ENCODE peak calls at places on chromosomes 7 and 10, in four cellular contexts. One of them, this sample, is unnamed.

GRCh38 chr7:1607686-1608085 is 37.9 kb upstream of the PSMG3 start:
- DNase-seq in ovary: no peak
- DNase-seq in A549: no peak
- DNase-seq in transverse colon: no peak
- DNase-seq in this sample: no peak

GRCh38 chr7:4951903-4952636 is 6.9 kb downstream of the MMD2 start:
- DNase-seq in ovary: no peak
- DNase-seq in A549: no peak
- DNase-seq in transverse colon: no peak
- DNase-seq in this sample: no peak

GRCh38 chr10:79229081-79229541 is 118.2 kb upstream of the PPIF start:
- DNase-seq in ovary: no peak
- DNase-seq in A549: no peak
- DNase-seq in transverse colon: no peak
- DNase-seq in this sample: no peak

GRCh38 chr7:121531175-121532070 is 135.3 kb upstream of the FAM3C start:
- DNase-seq in ovary: no peak
- DNase-seq in A549: no peak
- DNase-seq in transverse colon: no peak
- DNase-seq in this sample: no peak

GRCh38 chr10:97718178-97718577 is 4.6 kb downstream of the MARVELD1 start:
- DNase-seq in ovary: no peak
- DNase-seq in A549: no peak
- DNase-seq in transverse colon: no peak
- DNase-seq in this sample: peak; percentile 23

GRCh38 chr10:15809450-15809849 is 50.9 kb downstream of the MINDY3 start:
- DNase-seq in ovary: no peak
- DNase-seq in A549: no peak
- DNase-seq in transverse colon: no peak
- DNase-seq in this sample: no peak

GRCh38 chr7:5428470-5429252 is 5.0 kb upstream of the TNRC18 start:
- DNase-seq in ovary: peak; percentile 76
- DNase-seq in A549: no peak
- DNase-seq in transverse colon: peak; percentile 73
- DNase-seq in this sample: peak; percentile 71

GRCh38 chr10:74888947-74889661 is 62.7 kb downstream of the KAT6B start:
- DNase-seq in ovary: no peak
- DNase-seq in A549: no peak
- DNase-seq in transverse colon: no peak
- DNase-seq in this sample: no peak

GRCh38 chr10:114874827-114875541 is 53.4 kb downstream of the FHIP2A start:
- DNase-seq in ovary: no peak
- DNase-seq in A549: no peak
- DNase-seq in transverse colon: no peak
- DNase-seq in this sample: no peak

GRCh38 chr10:14971867-14972448 is 12.8 kb downstream of the MEIG1 start:
- DNase-seq in ovary: no peak
- DNase-seq in A549: no peak
- DNase-seq in transverse colon: peak; percentile 38
- DNase-seq in this sample: no peak

GRCh38 chr7:130418306-130418705 is 22.5 kb downstream of the CEP41 start:
- DNase-seq in ovary: no peak
- DNase-seq in A549: no peak
- DNase-seq in transverse colon: no peak
- DNase-seq in this sample: no peak

GRCh38 chr10:18618995-18619394 is 32.4 kb downstream of the NSUN6 start:
- DNase-seq in ovary: no peak
- DNase-seq in A549: no peak
- DNase-seq in transverse colon: no peak
- DNase-seq in this sample: no peak

GRCh38 chr7:2168612-2169312 is 64.0 kb downstream of the MAD1L1 start:
- DNase-seq in ovary: no peak
- DNase-seq in A549: no peak
- DNase-seq in transverse colon: no peak
- DNase-seq in this sample: no peak

GRCh38 chr7:3404490-3404889 is 103.4 kb downstream of the SDK1 start:
- DNase-seq in ovary: no peak
- DNase-seq in A549: no peak
- DNase-seq in transverse colon: no peak
- DNase-seq in this sample: no peak

GRCh38 chr7:153835104-153835503 is 217.1 kb upstream of the DPP6 start:
- DNase-seq in ovary: no peak
- DNase-seq in A549: no peak
- DNase-seq in transverse colon: no peak
- DNase-seq in this sample: no peak

GRCh38 chr7:114874170-114874569 is 47.7 kb upstream of the MDFIC start:
- DNase-seq in ovary: no peak
- DNase-seq in A549: no peak
- DNase-seq in transverse colon: no peak
- DNase-seq in this sample: no peak

GRCh38 chr10:8404721-8405120 is 350.2 kb downstream of the GATA3 start:
- DNase-seq in ovary: no peak
- DNase-seq in A549: no peak
- DNase-seq in transverse colon: no peak
- DNase-seq in this sample: no peak

GRCh38 chr7:22127835-22128527 is 182.3 kb upstream of the CDCA7L start:
- DNase-seq in ovary: no peak
- DNase-seq in A549: no peak
- DNase-seq in transverse colon: no peak
- DNase-seq in this sample: no peak

GRCh38 chr7:30023524-30023923 is 3.0 kb downstream of the FKBP14 start:
- DNase-seq in ovary: no peak
- DNase-seq in A549: no peak
- DNase-seq in transverse colon: no peak
- DNase-seq in this sample: no peak

GRCh38 chr10:73625884-73626753 is 15.2 kb downstream of the MYOZ1 start:
- DNase-seq in ovary: peak; percentile 92
- DNase-seq in A549: peak; percentile 99
- DNase-seq in transverse colon: peak; percentile 97
- DNase-seq in this sample: peak; percentile 96

GRCh38 chr10:99582255-99582770 is 37.9 kb downstream of the SLC25A28 start:
- DNase-seq in ovary: no peak
- DNase-seq in A549: no peak
- DNase-seq in transverse colon: no peak
- DNase-seq in this sample: no peak

GRCh38 chr10:1048732-1049424 is at the start of gene IDI1:
- DNase-seq in ovary: peak; percentile 97
- DNase-seq in A549: peak; percentile 97
- DNase-seq in transverse colon: peak; percentile 97
- DNase-seq in this sample: peak; percentile 96
- TF ChIP-seq EP300 in ovary: peak; percentile 26
- TF ChIP-seq EP300 in A549: no peak
- TF ChIP-seq EP300 in transverse colon: no peak
- TF ChIP-seq EP300 in this sample: peak; percentile 93

GRCh38 chr10:104255244-104255981 is 721 bp downstream of the GSTO1 start:
- DNase-seq in ovary: no peak
- DNase-seq in A549: peak; percentile 56
- DNase-seq in transverse colon: peak; percentile 30
- DNase-seq in this sample: no peak
- TF ChIP-seq POLR2A in ovary: no peak
- TF ChIP-seq POLR2A in A549: no peak
- TF ChIP-seq POLR2A in transverse colon: peak; percentile 62
- TF ChIP-seq POLR2A in this sample: peak; percentile 49

GRCh38 chr7:84612976-84613375 is 418.4 kb upstream of the SEMA3A start:
- DNase-seq in ovary: no peak
- DNase-seq in A549: no peak
- DNase-seq in transverse colon: no peak
- DNase-seq in this sample: no peak
- TF ChIP-seq EP300 in ovary: no peak
- TF ChIP-seq EP300 in A549: no peak
- TF ChIP-seq EP300 in transverse colon: no peak
- TF ChIP-seq EP300 in this sample: no peak

GRCh38 chr10:96585726-96586418 is 940 bp downstream of the TM9SF3 start:
- DNase-seq in ovary: no peak
- DNase-seq in A549: no peak
- DNase-seq in transverse colon: peak; percentile 78
- DNase-seq in this sample: no peak

GRCh38 chr10:96588060-96588554 is 1.3 kb upstream of the TM9SF3 start:
- DNase-seq in ovary: no peak
- DNase-seq in A549: no peak
- DNase-seq in transverse colon: peak; percentile 35
- DNase-seq in this sample: no peak

GRCh38 chr10:96588601-96589419 is 2.0 kb upstream of the TM9SF3 start:
- DNase-seq in ovary: no peak
- DNase-seq in A549: no peak
- DNase-seq in transverse colon: no peak
- DNase-seq in this sample: no peak

GRCh38 chr10:96586419-96587254 is at the start of gene TM9SF3:
- DNase-seq in ovary: peak; percentile 91
- DNase-seq in A549: peak; percentile 76
- DNase-seq in transverse colon: peak; percentile 95
- DNase-seq in this sample: peak; percentile 87

GRCh38 chr10:96587255-96588059 is 645 bp upstream of the TM9SF3 start:
- DNase-seq in ovary: no peak
- DNase-seq in A549: peak; percentile 34
- DNase-seq in transverse colon: peak; percentile 70
- DNase-seq in this sample: peak; percentile 27
- TF ChIP-seq POLR2A in ovary: no peak
- TF ChIP-seq POLR2A in A549: no peak
- TF ChIP-seq POLR2A in transverse colon: peak; percentile 8
- TF ChIP-seq POLR2A in this sample: no peak

GRCh38 chr7:18408461-18408860 is 87.1 kb upstream of the HDAC9 start:
- DNase-seq in ovary: no peak
- DNase-seq in A549: no peak
- DNase-seq in transverse colon: no peak
- DNase-seq in this sample: no peak
- TF ChIP-seq EP300 in ovary: no peak
- TF ChIP-seq EP300 in A549: no peak
- TF ChIP-seq EP300 in transverse colon: no peak
- TF ChIP-seq EP300 in this sample: no peak

GRCh38 chr10:102243304-102243703 is 2.0 kb upstream of the PITX3 start:
- DNase-seq in ovary: no peak
- DNase-seq in A549: no peak
- DNase-seq in transverse colon: no peak
- DNase-seq in this sample: no peak

GRCh38 chr10:102247724-102248123 is 2.4 kb downstream of the GBF1 start:
- DNase-seq in ovary: no peak
- DNase-seq in A549: no peak
- DNase-seq in transverse colon: no peak
- DNase-seq in this sample: no peak

GRCh38 chr10:102245932-102246251 is 560 bp downstream of the GBF1 start:
- DNase-seq in ovary: no peak
- DNase-seq in A549: no peak
- DNase-seq in transverse colon: no peak
- DNase-seq in this sample: no peak

GRCh38 chr10:102246261-102246660 is 929 bp downstream of the GBF1 start:
- DNase-seq in ovary: no peak
- DNase-seq in A549: no peak
- DNase-seq in transverse colon: no peak
- DNase-seq in this sample: no peak

DNA sequence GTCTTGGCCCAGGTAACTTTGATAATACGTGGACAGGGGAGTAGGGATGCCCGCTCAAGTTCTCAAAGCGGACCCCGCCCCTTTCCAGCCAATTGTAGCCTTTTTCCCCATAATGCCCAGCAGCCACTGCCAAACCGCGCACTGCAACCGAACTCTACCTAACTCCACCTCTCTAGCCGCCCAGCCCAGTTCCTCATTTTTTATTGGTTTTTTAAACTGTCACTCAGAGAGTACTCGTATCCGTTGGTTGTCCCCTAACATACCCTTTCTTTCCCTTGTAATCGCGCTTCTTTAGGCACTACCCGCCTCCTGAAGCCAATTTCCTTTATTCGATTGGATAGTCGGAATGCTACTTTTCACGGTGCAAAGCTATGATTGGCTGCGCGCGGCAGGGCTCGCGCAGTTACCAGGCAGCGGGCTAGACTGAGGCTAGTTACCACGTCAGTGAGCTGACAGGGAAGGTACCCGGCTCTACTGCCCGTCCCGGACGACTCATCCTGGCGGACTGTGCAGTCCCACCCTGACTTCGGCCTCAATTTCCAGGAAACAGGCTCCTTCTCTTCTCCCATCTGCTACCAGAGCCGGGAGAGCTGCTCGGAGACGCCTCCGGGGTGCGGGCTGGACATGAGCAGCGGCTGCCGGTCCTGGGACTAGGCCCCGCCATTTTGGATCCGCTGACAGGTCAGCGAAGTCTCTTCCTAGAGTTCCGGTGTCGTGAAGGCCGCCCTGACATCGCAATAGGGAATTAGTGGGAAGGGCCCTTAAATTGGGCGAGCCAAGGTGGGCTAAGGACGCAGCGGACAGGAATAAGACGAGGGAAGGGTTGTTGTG is at the start of gene GBF1:
- DNase-seq in ovary: peak; percentile 88
- DNase-seq in A549: peak; percentile 100
- DNase-seq in transverse colon: peak; percentile 95
- DNase-seq in this sample: peak; percentile 90
- TF ChIP-seq POLR2A in ovary: peak; percentile 95
- TF ChIP-seq POLR2A in A549: peak; percentile 91
- TF ChIP-seq POLR2A in transverse colon: peak; percentile 99
- TF ChIP-seq POLR2A in this sample: peak; percentile 90

DNA sequence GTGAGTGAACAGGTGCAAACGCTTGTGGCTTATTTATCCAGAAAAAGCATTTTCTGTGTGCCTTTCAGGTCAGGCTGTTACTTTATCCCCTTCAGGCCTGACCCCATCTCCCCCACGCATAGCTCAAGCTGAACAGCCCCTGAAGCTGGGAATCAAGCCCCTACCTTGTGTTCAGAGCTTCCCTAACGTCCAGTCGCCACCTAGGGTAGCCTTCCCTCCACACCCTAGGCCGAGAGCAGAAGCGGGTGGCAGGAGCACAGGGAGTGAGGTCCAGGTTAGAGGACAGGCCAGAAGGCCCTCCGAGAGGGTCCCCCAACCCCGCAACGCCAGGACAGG is 497 bp upstream of the SEMA4G start:
- DNase-seq in ovary: no peak
- DNase-seq in A549: no peak
- DNase-seq in transverse colon: no peak
- DNase-seq in this sample: no peak
- TF ChIP-seq EP300 in ovary: no peak
- TF ChIP-seq EP300 in A549: no peak
- TF ChIP-seq EP300 in transverse colon: no peak
- TF ChIP-seq EP300 in this sample: no peak

This sample was measured in tibial nerve.